ENCODE peak calls at places on chromosomes 13 and 19, in six cellular contexts. N is prostate gland, A is upper lobe of right lung, T is neural progenitor cell, F is HCT116, B is IMR-90. I is an unnamed sample.

GRCh38 chr19:45100797-45101196 is 7.8 kb downstream of the PPP1R37 start:
- DNase-seq in N (no peak), A (no peak), T (no peak), F (no peak), B (peak), I (no peak)

GRCh38 chr19:40341601-40342482 is 6.4 kb downstream of the C19orf47 start:
- DNase-seq in N (peak), A (peak), T (no peak), F (no peak), B (no peak), I (no peak)

GRCh38 chr13:79491715-79492114 is 10.8 kb downstream of the NDFIP2 start:
- DNase-seq in N (no peak), A (no peak), T (no peak), F (no peak), B (peak), I (no peak)

GRCh38 chr19:11091343-11092153 is 2.3 kb downstream of the LDLR start:
- DNase-seq in N (peak), A (no peak), T (no peak), F (peak), B (peak), I (peak)

GRCh38 chr19:48424694-48425219 is 21.0 kb upstream of the GRWD1 start:
- DNase-seq in N (no peak), A (no peak), T (no peak), F (no peak), B (peak), I (no peak)

GRCh38 chr13:92838786-92839185 is 387.8 kb upstream of the GPC6 start:
- DNase-seq in N (no peak), A (no peak), T (no peak), F (no peak), B (peak), I (peak)

GRCh38 chr13:23450340-23451046 is 17.0 kb upstream of the SACS start:
- DNase-seq in N (no peak), A (no peak), T (no peak), F (no peak), B (no peak), I (no peak)

GRCh38 chr13:37306778-37307544 is 201.5 kb upstream of the CSNK1A1L start:
- DNase-seq in N (no peak), A (no peak), T (no peak), F (no peak), B (peak), I (peak)

GRCh38 chr13:42574435-42575311 is 721 bp downstream of the TNFSF11 start:
- DNase-seq in N (no peak), A (no peak), T (peak), F (no peak), B (no peak), I (no peak)

GRCh38 chr19:40216013-40216776 is 2.0 kb downstream of the TTC9B start:
- DNase-seq in N (no peak), A (no peak), T (no peak), F (no peak), B (no peak), I (no peak)

GRCh38 chr19:31589109-31589508 is 239.9 kb upstream of the TSHZ3 start:
- DNase-seq in N (no peak), A (no peak), T (no peak), F (no peak), B (no peak), I (no peak)

GRCh38 chr19:55657004-55657747 is 2.3 kb downstream of the U2AF2 start:
- DNase-seq in N (peak), A (no peak), T (no peak), F (no peak), B (no peak), I (no peak)

GRCh38 chr19:46291829-46292228 is 5.0 kb upstream of the HIF3A start:
- DNase-seq in N (no peak), A (no peak), T (no peak), F (no peak), B (no peak), I (no peak)

GRCh38 chr13:76029088-76029487 is 393.0 kb downstream of the LMO7 start:
- DNase-seq in N (no peak), A (no peak), T (no peak), F (no peak), B (no peak), I (no peak)

GRCh38 chr13:101655435-101655834 is 203.0 kb downstream of the ITGBL1 start:
- DNase-seq in N (no peak), A (no peak), T (no peak), F (no peak), B (no peak), I (no peak)

GRCh38 chr19:21362291-21362690 is 3.5 kb downstream of the ZNF738 start:
- DNase-seq in N (no peak), A (no peak), T (no peak), F (no peak), B (no peak), I (no peak)

GRCh38 chr13:107642841-107643240 is 572.5 kb downstream of the LIG4 start:
- DNase-seq in N (no peak), A (no peak), T (no peak), F (no peak), B (peak), I (peak)

GRCh38 chr13:110575322-110576069 is 14.0 kb upstream of the RAB20 start:
- DNase-seq in N (no peak), A (peak), T (peak), F (no peak), B (peak), I (no peak)

GRCh38 chr13:46804391-46804815 is 7.4 kb upstream of the ESD start:
- DNase-seq in N (no peak), A (no peak), T (no peak), F (peak), B (peak), I (peak)

GRCh38 chr19:46975918-46976782 is 43.5 kb upstream of the NPAS1 start:
- DNase-seq in N (peak), A (peak), T (peak), F (peak), B (peak), I (peak)

GRCh38 chr13:112204881-112205327 is 138.0 kb downstream of the SOX1 start:
- DNase-seq in N (no peak), A (no peak), T (peak), F (no peak), B (no peak), I (no peak)

GRCh38 chr13:71704650-71705049 is 162.4 kb downstream of the DACH1 start:
- DNase-seq in N (no peak), A (no peak), T (no peak), F (no peak), B (no peak), I (no peak)

GRCh38 chr19:16018801-16019551 is 57.3 kb upstream of the TPM4 start:
- DNase-seq in N (no peak), A (peak), T (no peak), F (no peak), B (no peak), I (no peak)

GRCh38 chr13:35711909-35712308 is 235.4 kb upstream of the MAB21L1 start:
- DNase-seq in N (no peak), A (no peak), T (no peak), F (no peak), B (no peak), I (no peak)

GRCh38 chr13:80157261-80157942 is 183.5 kb downstream of the SPRY2 start:
- DNase-seq in N (no peak), A (no peak), T (no peak), F (no peak), B (peak), I (no peak)

DNA sequence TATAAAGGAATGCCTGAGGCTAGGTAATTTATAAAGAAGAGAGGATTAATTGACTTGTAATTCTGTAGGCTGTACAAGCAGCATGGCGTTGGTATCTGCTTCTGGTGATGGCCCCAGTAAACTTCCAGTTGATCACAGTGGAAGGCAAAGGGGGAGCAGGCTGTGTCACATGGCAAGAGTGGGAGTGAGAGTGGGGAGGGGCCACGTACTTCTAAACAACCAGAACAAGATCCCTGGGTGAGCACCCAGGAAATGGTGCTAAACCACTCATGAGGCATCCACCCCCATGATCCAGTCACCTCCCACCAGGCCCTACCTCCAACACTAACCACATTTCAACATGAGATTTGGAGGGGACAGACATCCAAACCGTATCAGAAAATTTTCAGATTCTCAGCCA is 3.0 kb upstream of the RNF113B start:
- DNase-seq in N (no peak), A (no peak), T (no peak), F (no peak), B (no peak), I (no peak)
- H3K27ac ChIP-seq in N (no peak), A (no peak), T (no peak), F (no peak), B (peak), I (no peak)

GRCh38 chr13:52849727-52850395 is 1.4 kb upstream of the PCDH8 start:
- DNase-seq in N (no peak), A (no peak), T (peak), F (no peak), B (no peak), I (no peak)

GRCh38 chr13:52852444-52852843 is 4.0 kb upstream of the PCDH8 start:
- DNase-seq in N (no peak), A (no peak), T (no peak), F (no peak), B (no peak), I (no peak)

GRCh38 chr13:52850396-52851152 is 2.1 kb upstream of the PCDH8 start:
- DNase-seq in N (no peak), A (peak), T (peak), F (no peak), B (peak), I (no peak)

GRCh38 chr13:52848455-52849190 is at the start of gene PCDH8:
- DNase-seq in N (no peak), A (no peak), T (peak), F (no peak), B (no peak), I (no peak)

GRCh38 chr13:52851153-52851962 is 2.9 kb upstream of the PCDH8 start:
- DNase-seq in N (no peak), A (peak), T (peak), F (no peak), B (no peak), I (no peak)
- TF ChIP-seq CTCF in N (no peak), A (no peak), T (no peak), F (no peak), B (no peak), I (no peak)

DNA sequence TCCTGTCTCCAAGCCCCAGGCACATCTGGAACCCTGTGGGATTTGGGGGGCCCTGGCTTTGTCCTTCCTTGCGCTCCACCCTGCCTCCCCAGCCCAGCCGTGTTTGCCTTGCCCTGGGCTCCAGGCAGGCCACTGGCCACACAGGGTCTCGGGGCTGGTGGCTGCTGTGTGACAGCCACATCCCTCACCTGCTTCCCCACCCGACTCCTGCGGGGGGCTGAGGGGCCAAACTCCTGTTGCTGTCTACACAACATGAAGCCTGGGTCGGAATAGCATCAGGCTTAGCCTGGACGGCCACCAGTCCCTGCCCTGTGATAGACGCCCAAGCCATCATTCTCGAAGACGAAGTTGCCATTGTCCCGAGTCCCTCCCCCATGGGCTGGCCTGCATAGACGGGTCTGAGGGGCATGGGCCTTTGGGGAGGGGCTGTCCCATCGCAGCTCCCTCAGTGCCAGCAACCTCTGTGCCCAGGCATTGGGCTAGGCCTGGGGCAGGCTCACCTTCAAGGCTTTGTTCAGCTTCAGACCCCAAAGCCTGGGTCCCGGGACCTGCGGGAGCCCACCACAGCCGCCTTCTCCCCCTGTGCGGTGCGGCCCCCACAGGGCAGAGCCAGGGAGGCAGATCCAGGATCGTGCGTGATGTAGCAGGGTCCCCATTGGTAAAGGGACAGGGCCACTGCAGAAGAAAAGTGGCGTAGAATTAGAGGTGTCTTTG is 15.5 kb upstream of the TEKTIP1 start:
- DNase-seq in N (no peak), A (no peak), T (no peak), F (no peak), B (no peak), I (no peak)
- H3K27ac ChIP-seq in N (no peak), A (no peak), T (no peak), F (no peak), B (no peak), I (no peak)

GRCh38 chr13:33262069-33262487 is 23.5 kb downstream of the STARD13 start:
- DNase-seq in N (no peak), A (no peak), T (peak), F (peak), B (peak), I (no peak)

GRCh38 chr13:33263976-33264619 is 21.5 kb downstream of the STARD13 start:
- DNase-seq in N (no peak), A (no peak), T (no peak), F (no peak), B (no peak), I (no peak)

GRCh38 chr13:33263484-33263883 is 22.1 kb downstream of the STARD13 start:
- DNase-seq in N (no peak), A (no peak), T (no peak), F (no peak), B (no peak), I (no peak)

GRCh38 chr13:33262554-33262953 is 23.0 kb downstream of the STARD13 start:
- DNase-seq in N (no peak), A (no peak), T (no peak), F (no peak), B (no peak), I (no peak)

GRCh38 chr13:33262997-33263396 is 22.6 kb downstream of the STARD13 start:
- DNase-seq in N (no peak), A (no peak), T (no peak), F (no peak), B (no peak), I (no peak)
- TF ChIP-seq CTCF in N (no peak), A (no peak), T (no peak), F (peak), B (peak), I (no peak)

GRCh38 chr19:50152578-50152977 is 10.5 kb downstream of the IZUMO2 start:
- DNase-seq in N (no peak), A (no peak), T (no peak), F (no peak), B (no peak), I (no peak)

GRCh38 chr19:50148528-50148927 is 14.6 kb downstream of the IZUMO2 start:
- DNase-seq in N (no peak), A (no peak), T (no peak), F (no peak), B (no peak), I (no peak)

DNA sequence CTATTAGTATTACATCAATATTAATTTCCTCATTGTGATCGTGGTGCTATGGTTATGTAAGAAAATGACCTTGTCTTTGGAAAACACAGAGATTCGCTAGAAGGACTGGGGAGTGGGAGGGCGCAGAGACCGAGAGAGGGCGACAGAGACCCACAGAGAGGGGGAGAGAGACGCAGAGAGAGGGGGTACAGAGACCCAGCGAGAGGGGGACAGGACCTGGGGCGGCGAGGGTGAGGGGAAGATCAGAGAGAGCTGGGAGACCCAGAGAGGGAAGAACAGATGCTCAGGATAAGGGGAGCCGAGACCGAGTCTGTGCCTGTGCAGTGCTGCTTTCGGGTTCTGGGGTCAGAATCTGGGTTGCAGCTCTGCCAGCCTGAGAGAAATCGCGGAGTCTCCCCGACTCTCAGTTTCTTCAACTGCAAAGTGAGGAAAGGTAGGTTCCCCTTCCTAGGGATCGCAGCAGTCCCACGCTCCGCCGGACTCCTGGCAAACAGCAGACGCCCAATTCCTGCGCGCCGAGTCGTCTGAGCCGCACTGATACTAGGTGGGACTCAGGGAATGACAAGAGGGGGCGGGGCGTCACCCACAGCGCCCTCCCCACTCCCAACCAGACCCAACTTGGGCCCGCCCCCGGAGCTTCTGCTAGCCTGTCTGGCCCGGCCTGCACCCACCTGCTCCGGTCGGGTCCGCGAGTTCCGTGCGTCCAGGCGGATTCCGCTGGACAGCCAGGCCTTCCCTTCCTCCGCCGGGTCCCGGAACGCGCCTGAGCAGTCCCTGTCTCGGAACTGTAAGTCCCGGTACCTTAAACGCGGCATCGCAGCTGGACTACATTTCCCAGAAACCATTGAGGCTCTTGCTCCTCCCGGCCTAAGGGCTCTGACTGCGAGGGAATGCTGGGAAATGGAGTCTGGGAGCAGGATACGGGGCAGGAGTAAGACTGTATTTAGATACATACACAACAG is 15.3 kb downstream of the IZUMO2 start:
- DNase-seq in N (peak), A (peak), T (peak), F (peak), B (peak), I (peak)
- H3K27ac ChIP-seq in N (peak), A (peak), T (no peak), F (peak), B (no peak), I (peak)

DNA sequence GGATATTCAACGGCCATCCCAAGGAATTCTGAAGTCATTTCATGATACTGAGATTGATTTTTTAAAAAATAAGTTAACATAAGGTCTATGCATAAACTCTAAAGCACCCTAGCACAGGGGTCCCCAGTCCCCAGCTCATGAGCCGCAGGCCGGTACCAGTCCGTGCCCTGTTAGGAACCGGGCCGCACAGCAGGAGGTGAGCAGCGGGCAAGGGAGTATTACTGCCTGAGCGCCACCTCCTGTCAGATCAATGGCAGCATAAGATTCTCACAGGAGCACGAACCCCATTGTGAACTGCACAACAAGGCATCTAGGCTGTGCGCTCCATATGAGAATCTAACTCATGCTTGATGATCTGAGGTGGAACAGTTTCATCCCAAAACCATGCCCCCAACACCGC is 31.0 kb downstream of the RCBTB1 start:
- DNase-seq in N (no peak), A (no peak), T (no peak), F (no peak), B (no peak), I (no peak)
- TF ChIP-seq CTCF in N (no peak), A (no peak), T (no peak), F (peak), B (no peak), I (no peak)

GRCh38 chr13:51261610-51262249 is 39.5 kb downstream of the FAM124A start:
- DNase-seq in N (no peak), A (no peak), T (no peak), F (no peak), B (no peak), I (no peak)
- H3K27ac ChIP-seq in N (no peak), A (no peak), T (peak), F (no peak), B (no peak), I (no peak)

I was measured in AG04450.